ENCODE peak calls at places on chromosome 20, in five cellular contexts. One of them, this sample, is unnamed.

GRCh38 chr20:10537850-10538480 is 102.9 kb downstream of the SLX4IP start:
- DNase-seq in NCI-H510A: no peak
- DNase-seq in B cell: no peak
- DNase-seq in central memory CD4-positive, alpha-beta T cell: no peak
- DNase-seq in psoas muscle: no peak
- DNase-seq in this sample: no peak

GRCh38 chr20:24798930-24799705 is 150.0 kb upstream of the CST7 start:
- DNase-seq in NCI-H510A: no peak
- DNase-seq in psoas muscle: peak
- DNase-seq in B cell: no peak
- DNase-seq in central memory CD4-positive, alpha-beta T cell: no peak
- DNase-seq in this sample: no peak

GRCh38 chr20:38751360-38751976 is 3.2 kb downstream of the ACTR5 start:
- DNase-seq in NCI-H510A: no peak
- DNase-seq in central memory CD4-positive, alpha-beta T cell: no peak
- DNase-seq in psoas muscle: no peak
- DNase-seq in B cell: peak
- DNase-seq in this sample: no peak

GRCh38 chr20:54049156-54049555 is 21.2 kb downstream of the BCAS1 start:
- DNase-seq in NCI-H510A: no peak
- DNase-seq in B cell: no peak
- DNase-seq in psoas muscle: no peak
- DNase-seq in central memory CD4-positive, alpha-beta T cell: no peak
- DNase-seq in this sample: no peak

GRCh38 chr20:11469795-11470495 is 447.7 kb upstream of the BTBD3 start:
- DNase-seq in psoas muscle: no peak
- DNase-seq in central memory CD4-positive, alpha-beta T cell: no peak
- DNase-seq in NCI-H510A: no peak
- DNase-seq in B cell: no peak
- DNase-seq in this sample: no peak

GRCh38 chr20:49637238-49637637 is 69.3 kb upstream of the PTGIS start:
- DNase-seq in central memory CD4-positive, alpha-beta T cell: no peak
- DNase-seq in NCI-H510A: no peak
- DNase-seq in psoas muscle: no peak
- DNase-seq in B cell: no peak
- DNase-seq in this sample: no peak

GRCh38 chr20:62303327-62304226 is 780 bp downstream of the ADRM1 start:
- DNase-seq in psoas muscle: no peak
- DNase-seq in central memory CD4-positive, alpha-beta T cell: no peak
- DNase-seq in NCI-H510A: no peak
- DNase-seq in B cell: peak
- DNase-seq in this sample: peak

GRCh38 chr20:6769953-6770831 is 2.7 kb downstream of the BMP2 start:
- DNase-seq in NCI-H510A: no peak
- DNase-seq in central memory CD4-positive, alpha-beta T cell: no peak
- DNase-seq in B cell: no peak
- DNase-seq in psoas muscle: peak
- DNase-seq in this sample: peak

GRCh38 chr20:47727170-47727880 is 58.0 kb downstream of the SULF2 start:
- DNase-seq in psoas muscle: peak
- DNase-seq in B cell: peak
- DNase-seq in NCI-H510A: no peak
- DNase-seq in central memory CD4-positive, alpha-beta T cell: peak
- DNase-seq in this sample: peak

GRCh38 chr20:36848078-36848660 is 27.8 kb upstream of the TLDC2 start:
- DNase-seq in NCI-H510A: no peak
- DNase-seq in central memory CD4-positive, alpha-beta T cell: no peak
- DNase-seq in psoas muscle: peak
- DNase-seq in B cell: no peak
- DNase-seq in this sample: peak

GRCh38 chr20:22776369-22776768 is 192.0 kb upstream of the FOXA2 start:
- DNase-seq in NCI-H510A: no peak
- DNase-seq in central memory CD4-positive, alpha-beta T cell: no peak
- DNase-seq in psoas muscle: no peak
- DNase-seq in B cell: no peak
- DNase-seq in this sample: no peak

GRCh38 chr20:7930386-7930785 is 9.9 kb downstream of the HAO1 start:
- DNase-seq in NCI-H510A: no peak
- DNase-seq in psoas muscle: no peak
- DNase-seq in B cell: no peak
- DNase-seq in central memory CD4-positive, alpha-beta T cell: no peak
- DNase-seq in this sample: no peak

GRCh38 chr20:32709528-32710121 is 33.6 kb downstream of the COMMD7 start:
- DNase-seq in NCI-H510A: no peak
- DNase-seq in psoas muscle: no peak
- DNase-seq in central memory CD4-positive, alpha-beta T cell: no peak
- DNase-seq in B cell: no peak
- DNase-seq in this sample: no peak

GRCh38 chr20:56187791-56188190 is 60.7 kb upstream of the MC3R start:
- DNase-seq in B cell: no peak
- DNase-seq in central memory CD4-positive, alpha-beta T cell: no peak
- DNase-seq in psoas muscle: no peak
- DNase-seq in NCI-H510A: no peak
- DNase-seq in this sample: no peak

GRCh38 chr20:19992996-19993908 is 23.9 kb upstream of the NAA20 start:
- DNase-seq in psoas muscle: no peak
- DNase-seq in central memory CD4-positive, alpha-beta T cell: no peak
- DNase-seq in B cell: no peak
- DNase-seq in NCI-H510A: no peak
- DNase-seq in this sample: peak

GRCh38 chr20:48722002-48722731 is 105.6 kb downstream of the PREX1 start:
- DNase-seq in psoas muscle: no peak
- DNase-seq in B cell: peak
- DNase-seq in central memory CD4-positive, alpha-beta T cell: no peak
- DNase-seq in NCI-H510A: no peak
- DNase-seq in this sample: peak

GRCh38 chr20:62581806-62582205 is 60.5 kb upstream of the SLCO4A1 start:
- DNase-seq in central memory CD4-positive, alpha-beta T cell: no peak
- DNase-seq in psoas muscle: no peak
- DNase-seq in NCI-H510A: no peak
- DNase-seq in B cell: no peak
- DNase-seq in this sample: no peak

GRCh38 chr20:48919882-48920526 is 1.5 kb upstream of the ARFGEF2 start:
- DNase-seq in NCI-H510A: no peak
- DNase-seq in central memory CD4-positive, alpha-beta T cell: no peak
- DNase-seq in psoas muscle: no peak
- DNase-seq in B cell: no peak
- DNase-seq in this sample: peak

GRCh38 chr20:25269057-25269832 is 21.4 kb downstream of the PYGB start:
- DNase-seq in central memory CD4-positive, alpha-beta T cell: no peak
- DNase-seq in psoas muscle: peak
- DNase-seq in B cell: no peak
- DNase-seq in NCI-H510A: no peak
- DNase-seq in this sample: no peak

GRCh38 chr20:14673164-14673563 is 335.8 kb upstream of the FLRT3 start:
- DNase-seq in psoas muscle: no peak
- DNase-seq in NCI-H510A: no peak
- DNase-seq in B cell: no peak
- DNase-seq in central memory CD4-positive, alpha-beta T cell: no peak
- DNase-seq in this sample: peak